ENCODE peak calls at places on chromosomes 13 and 19, in eight cellular contexts. E is GM03348; D is activated CD8-positive, alpha-beta T cell treated with anti-CD3 and anti-CD28 coated beads for 36 hours; J is neural crest cell; W is heart left ventricle; Q is Right ventricle myocardium superior; L is NCI-H1092 treated with DMSO at 0.1 percent for 48 hours; R is fibroblast of the conjunctiva. G is an unnamed sample.

GRCh38 chr19:45406165-45406956 is at the start of gene POLR1G:
- DNase-seq in W (peak), L (peak), D (peak), E (peak), J (peak), R (peak), Q (peak), G (peak)

GRCh38 chr13:47639716-47640447 is 361.2 kb downstream of the SUCLA2 start:
- DNase-seq in L (no peak), E (no peak), J (no peak), Q (no peak), W (no peak), R (no peak), D (no peak), G (no peak)

GRCh38 chr19:58395979-58396627 is 647 bp downstream of the RNF225 start:
- DNase-seq in D (no peak), L (no peak), R (no peak), W (no peak), Q (no peak), J (no peak), E (peak), G (peak)

GRCh38 chr13:35514801-35515502 is 38.5 kb upstream of the MAB21L1 start:
- DNase-seq in Q (no peak), J (no peak), W (no peak), E (no peak), D (no peak), L (no peak), R (no peak), G (no peak)

GRCh38 chr13:27968316-27969072 is 621 bp downstream of the CDX2 start:
- DNase-seq in Q (no peak), R (no peak), J (no peak), W (no peak), L (peak), E (no peak), D (no peak), G (no peak)

GRCh38 chr13:108363651-108364050 is 94.1 kb downstream of the TNFSF13B start:
- DNase-seq in D (no peak), J (no peak), E (no peak), W (no peak), Q (no peak), L (no peak), R (no peak), G (no peak)

GRCh38 chr13:51645154-51645650 is 60.9 kb downstream of the WDFY2 start:
- DNase-seq in L (no peak), R (peak), Q (no peak), D (peak), J (no peak), W (no peak), E (peak), G (no peak)

GRCh38 chr19:49393871-49394270 is 5.8 kb downstream of the KASH5 start:
- DNase-seq in E (no peak), W (no peak), R (no peak), J (no peak), D (no peak), L (no peak), Q (no peak), G (no peak)

GRCh38 chr19:31160346-31160926 is 188.8 kb downstream of the TSHZ3 start:
- DNase-seq in L (no peak), J (no peak), Q (no peak), E (peak), R (no peak), W (no peak), D (no peak), G (no peak)

GRCh38 chr19:30450945-30451344 is 78.8 kb downstream of the ZNF536 start:
- DNase-seq in E (peak), R (no peak), W (no peak), J (no peak), Q (peak), L (no peak), D (no peak), G (no peak)

GRCh38 chr19:46614114-46614701 is 10.7 kb downstream of the PTGIR start:
- DNase-seq in J (peak), D (peak), L (peak), Q (peak), R (peak), E (peak), W (peak), G (peak)

GRCh38 chr13:50915562-50915961 is 6.0 kb downstream of the RNASEH2B start:
- DNase-seq in Q (no peak), D (peak), J (no peak), R (no peak), E (no peak), L (no peak), W (no peak), G (no peak)

GRCh38 chr19:32223595-32224370 is 121.6 kb upstream of the ZNF507 start:
- DNase-seq in E (no peak), L (no peak), Q (no peak), R (no peak), D (peak), J (no peak), W (no peak), G (no peak)

GRCh38 chr19:47109541-47110375 is 3.8 kb downstream of the ZC3H4 start:
- DNase-seq in L (no peak), Q (no peak), R (peak), D (peak), J (peak), E (no peak), W (no peak), G (peak)

GRCh38 chr13:79681069-79681468 is 200.1 kb downstream of the NDFIP2 start:
- DNase-seq in L (no peak), W (no peak), Q (no peak), J (no peak), D (no peak), E (no peak), R (no peak), G (no peak)

GRCh38 chr13:66914155-66914554 is 316.0 kb downstream of the PCDH9 start:
- DNase-seq in Q (no peak), R (no peak), J (no peak), D (no peak), W (no peak), L (no peak), E (no peak), G (no peak)

GRCh38 chr19:42496551-42497133 is 31.6 kb downstream of the CEACAM1 start:
- DNase-seq in D (no peak), J (no peak), Q (no peak), E (no peak), R (no peak), L (no peak), W (no peak), G (no peak)

GRCh38 chr19:8340341-8341096 is 2.5 kb downstream of the KANK3 start:
- DNase-seq in J (no peak), E (no peak), L (no peak), Q (peak), W (peak), D (no peak), R (no peak), G (no peak)

GRCh38 chr19:5804516-5805464 is at the start of gene NRTN:
- DNase-seq in D (peak), L (no peak), Q (no peak), W (no peak), R (no peak), E (peak), J (no peak), G (peak)